ENCODE peak calls at places on chromosomes 4 and X, in nine cellular contexts. N is neuronal stem cell, R is K562, V is PC-3, D is H9, M is mesendoderm, W is fibroblast of lung, Y is neural progenitor cell, X is mesenchymal stem cell. C is an unnamed sample.

GRCh38 chr4:128978985-128979384 is 114.4 kb downstream of the SCLT1 start:
- DNase-seq in M (no peak), W (no peak), D (no peak), R (no peak), V (no peak), X (no peak), Y (no peak), N (no peak), C (no peak)

GRCh38 chr4:128688846-128689467 is 120.5 kb upstream of the JADE1 start:
- DNase-seq in D (no peak), Y (no peak), N (no peak), V (no peak), M (no peak), R (peak), X (no peak), W (no peak), C (no peak)

GRCh38 chr4:168221298-168221697 is 97.3 kb downstream of the DDX60 start:
- DNase-seq in Y (no peak), V (peak), W (peak), X (peak), N (no peak), D (no peak), R (no peak), M (no peak), C (peak)

GRCh38 chr4:110088670-110089069 is 109.7 kb downstream of the ELOVL6 start:
- DNase-seq in R (no peak), M (peak), N (no peak), X (peak), D (no peak), Y (no peak), W (peak), V (peak), C (peak)

GRCh38 chrX:124938715-124939114 is 381.0 kb upstream of the TEX13C start:
- DNase-seq in N (no peak), V (no peak), W (no peak), M (no peak), R (no peak), D (no peak), X (no peak), Y (no peak), C (no peak)

GRCh38 chrX:43958529-43958928 is 14.7 kb downstream of the NDP start:
- DNase-seq in X (peak), V (peak), R (peak), M (peak), N (peak), D (peak), W (peak), Y (peak), C (peak)

GRCh38 chr4:113677333-113677732 is 84.2 kb downstream of the CAMK2D start:
- DNase-seq in Y (no peak), M (no peak), V (no peak), X (no peak), D (no peak), W (no peak), R (no peak), N (no peak), C (no peak)

GRCh38 chr4:153257151-153257620 is 52.9 kb downstream of the TRIM2 start:
- DNase-seq in V (no peak), W (peak), M (peak), X (peak), D (peak), N (peak), Y (peak), R (no peak), C (no peak)

GRCh38 chr4:109444182-109444844 is 10.7 kb downstream of the SEC24B start:
- DNase-seq in V (no peak), D (no peak), X (no peak), Y (no peak), N (no peak), M (no peak), R (no peak), W (no peak), C (no peak)

GRCh38 chr4:163748474-163748873 is 254.0 kb downstream of the TMA16 start:
- DNase-seq in N (no peak), D (no peak), M (no peak), X (peak), Y (no peak), W (peak), R (no peak), V (peak), C (peak)

GRCh38 chr4:118989098-118990080 is 100.7 kb downstream of the SYNPO2 start:
- DNase-seq in X (peak), N (no peak), R (no peak), M (no peak), W (peak), Y (no peak), D (no peak), V (peak), C (peak)

GRCh38 chr4:146368209-146368608 is 153.5 kb downstream of the SLC10A7 start:
- DNase-seq in N (no peak), W (peak), Y (no peak), X (no peak), D (no peak), V (no peak), M (no peak), R (no peak), C (no peak)

GRCh38 chr4:46123872-46124755 is at the start of gene GABRG1:
- DNase-seq in N (peak), V (no peak), W (no peak), R (no peak), Y (peak), D (peak), X (no peak), M (peak), C (no peak)

GRCh38 chr4:41359069-41359769 is 102.5 kb downstream of the UCHL1 start:
- DNase-seq in W (no peak), M (peak), N (no peak), V (no peak), X (no peak), Y (peak), R (no peak), D (peak), C (no peak)

GRCh38 chrX:56728321-56728720 is 722 bp upstream of the NBDY start:
- DNase-seq in X (no peak), N (no peak), D (no peak), W (peak), V (peak), M (no peak), Y (no peak), R (no peak), C (no peak)

GRCh38 chr4:79442422-79442821 is 34.4 kb upstream of the GK2 start:
- DNase-seq in D (no peak), Y (no peak), M (no peak), W (peak), R (no peak), N (no peak), V (peak), X (peak), C (no peak)

GRCh38 chr4:172096771-172097170 is 283.6 kb downstream of the GALNTL6 start:
- DNase-seq in Y (no peak), N (no peak), R (no peak), V (no peak), W (no peak), M (no peak), D (no peak), X (no peak), C (no peak)

GRCh38 chr4:103018391-103019318 is 850 bp downstream of the SLC9B1 start:
- DNase-seq in V (no peak), X (no peak), D (no peak), M (peak), W (peak), Y (no peak), R (peak), N (peak), C (no peak)

GRCh38 chr4:89539374-89539773 is 231.8 kb upstream of the GPRIN3 start:
- DNase-seq in X (peak), W (peak), Y (no peak), R (no peak), M (peak), V (peak), D (no peak), N (no peak), C (no peak)

GRCh38 chrX:43140546-43140945 is 362.6 kb upstream of the PPP1R2C start:
- DNase-seq in N (no peak), Y (no peak), M (no peak), V (peak), D (no peak), R (no peak), W (no peak), X (no peak), C (peak)

GRCh38 chr4:23819041-23819511 is 70.8 kb downstream of the PPARGC1A start:
- DNase-seq in X (peak), R (no peak), M (peak), W (peak), N (no peak), D (no peak), V (no peak), Y (no peak), C (no peak)

GRCh38 chr4:10457255-10457801 is at the start of gene ZNF518B:
- DNase-seq in R (peak), Y (peak), D (peak), X (peak), N (peak), W (peak), V (peak), M (peak), C (peak)

GRCh38 chr4:171812377-171813194 is 618 bp upstream of the GALNTL6 start:
- DNase-seq in W (no peak), V (no peak), D (peak), X (peak), N (peak), Y (peak), M (peak), R (no peak), C (peak)

GRCh38 chrX:129193357-129193756 is 329.9 kb downstream of the SMARCA1 start:
- DNase-seq in M (no peak), V (peak), W (no peak), R (no peak), D (no peak), N (no peak), Y (no peak), X (no peak), C (no peak)

GRCh38 chr4:48334900-48335384 is 6.4 kb upstream of the SLAIN2 start:
- DNase-seq in X (no peak), R (peak), M (no peak), N (no peak), Y (no peak), W (peak), D (no peak), V (peak), C (no peak)

GRCh38 chrX:16869393-16870094 is 618 bp downstream of the RBBP7 start:
- DNase-seq in R (peak), X (peak), M (peak), V (peak), Y (peak), N (peak), W (no peak), D (peak), C (peak)

GRCh38 chr4:68865760-68866159 is 50.0 kb downstream of the UGT2B10 start:
- DNase-seq in N (no peak), W (no peak), Y (no peak), X (no peak), R (no peak), V (no peak), D (no peak), M (peak), C (no peak)

GRCh38 chrX:2710041-2710471 is 19.0 kb downstream of the CD99 start:
- DNase-seq in Y (no peak), D (no peak), R (no peak), N (no peak), W (peak), M (peak), X (peak), V (peak), C (peak)

GRCh38 chr4:184688447-184688846 is 38.9 kb downstream of the PRIMPOL start:
- DNase-seq in X (peak), D (peak), W (peak), R (no peak), Y (no peak), V (peak), M (peak), N (no peak), C (peak)

GRCh38 chr4:122412547-122412946 is 33.7 kb downstream of the ADAD1 start:
- DNase-seq in D (no peak), X (peak), V (peak), Y (no peak), M (no peak), N (no peak), W (peak), R (peak), C (no peak)

GRCh38 chrX:55149242-55149641 is 60.4 kb downstream of the PAGE2 start:
- DNase-seq in M (no peak), R (no peak), N (no peak), D (no peak), X (no peak), Y (no peak), W (no peak), V (no peak), C (no peak)

GRCh38 chr4:155529761-155530160 is 136.9 kb upstream of the GUCY1A1 start:
- DNase-seq in N (no peak), R (no peak), M (no peak), V (peak), W (no peak), Y (no peak), D (no peak), X (no peak), C (no peak)

GRCh38 chrX:128106630-128107029 is 54.4 kb upstream of the ACTRT1 start:
- DNase-seq in Y (peak), V (peak), N (peak), M (peak), D (peak), X (peak), W (no peak), R (no peak), C (no peak)

GRCh38 chrX:13495232-13495631 is 74.2 kb upstream of the EGFL6 start:
- DNase-seq in W (no peak), M (no peak), D (no peak), X (no peak), R (no peak), N (no peak), V (no peak), Y (no peak), C (no peak)

DNA sequence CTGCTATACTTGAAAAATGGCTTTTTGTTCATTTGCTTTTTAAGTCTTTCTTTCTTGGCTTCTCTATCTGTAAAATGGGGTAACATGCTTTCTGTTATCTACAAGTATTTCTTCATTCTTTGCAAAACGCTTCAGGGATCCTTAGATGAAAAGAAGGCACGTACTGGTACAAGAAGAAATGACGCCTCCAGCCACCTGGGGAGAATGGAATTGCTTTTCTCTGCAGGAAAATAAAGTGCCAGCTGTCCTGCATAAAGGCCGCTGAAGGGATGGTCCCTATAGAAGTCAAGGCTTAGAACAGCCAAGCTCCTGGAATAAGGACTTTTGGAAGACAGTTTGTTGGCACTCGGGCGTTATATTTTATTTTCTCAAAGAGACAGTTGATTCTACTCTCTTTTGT is 210.8 kb upstream of the RASGEF1B start:
- DNase-seq in V (no peak), X (no peak), D (no peak), W (no peak), M (peak), N (no peak), R (no peak), Y (peak), C (no peak)
- H3K9ac ChIP-seq in V (no peak), X (no peak), D (no peak), W (no peak), M (no peak), N (no peak), R (no peak), Y (no peak), C (no peak)

GRCh38 chr4:13928214-13928613 is 300.7 kb upstream of the BOD1L1 start:
- DNase-seq in X (no peak), N (no peak), M (no peak), V (no peak), Y (no peak), W (no peak), D (no peak), R (no peak), C (no peak)

GRCh38 chr4:13933163-13933562 is 305.6 kb upstream of the BOD1L1 start:
- DNase-seq in D (no peak), R (no peak), Y (no peak), W (peak), M (no peak), V (no peak), X (peak), N (no peak), C (peak)

DNA sequence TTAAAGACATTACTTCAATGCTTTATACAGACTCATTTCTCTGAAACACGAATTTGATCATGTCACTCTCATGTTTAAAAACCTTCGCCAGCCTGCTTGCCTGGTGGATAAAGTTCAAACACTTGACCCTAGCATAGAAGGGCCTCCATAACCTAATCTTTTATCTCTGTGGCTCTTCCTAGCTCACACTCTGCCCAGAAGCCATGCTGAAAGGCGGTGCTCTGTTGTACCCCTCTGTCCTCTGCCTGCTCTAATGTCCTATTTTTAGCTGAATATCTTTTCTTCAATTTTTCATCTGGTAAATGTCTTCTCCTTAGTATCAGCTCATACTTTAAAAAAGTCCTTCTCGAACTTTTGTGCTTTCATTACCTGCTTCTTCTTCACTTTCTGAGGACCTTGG is 302.6 kb upstream of the BOD1L1 start:
- DNase-seq in M (no peak), R (no peak), D (no peak), W (no peak), Y (no peak), N (no peak), V (no peak), X (no peak), C (no peak)
- H3K27ac ChIP-seq in M (no peak), R (no peak), D (no peak), W (no peak), Y (no peak), N (no peak), V (no peak), X (no peak), C (no peak)

GRCh38 chr4:5710065-5710961 is 688 bp upstream of the EVC start:
- DNase-seq in D (no peak), Y (peak), W (peak), R (no peak), X (peak), N (peak), M (peak), V (peak), C (peak)
- H3K9ac ChIP-seq in D (no peak), Y (no peak), W (peak), R (no peak), X (peak), N (no peak), M (peak), V (peak), C (peak)

DNA sequence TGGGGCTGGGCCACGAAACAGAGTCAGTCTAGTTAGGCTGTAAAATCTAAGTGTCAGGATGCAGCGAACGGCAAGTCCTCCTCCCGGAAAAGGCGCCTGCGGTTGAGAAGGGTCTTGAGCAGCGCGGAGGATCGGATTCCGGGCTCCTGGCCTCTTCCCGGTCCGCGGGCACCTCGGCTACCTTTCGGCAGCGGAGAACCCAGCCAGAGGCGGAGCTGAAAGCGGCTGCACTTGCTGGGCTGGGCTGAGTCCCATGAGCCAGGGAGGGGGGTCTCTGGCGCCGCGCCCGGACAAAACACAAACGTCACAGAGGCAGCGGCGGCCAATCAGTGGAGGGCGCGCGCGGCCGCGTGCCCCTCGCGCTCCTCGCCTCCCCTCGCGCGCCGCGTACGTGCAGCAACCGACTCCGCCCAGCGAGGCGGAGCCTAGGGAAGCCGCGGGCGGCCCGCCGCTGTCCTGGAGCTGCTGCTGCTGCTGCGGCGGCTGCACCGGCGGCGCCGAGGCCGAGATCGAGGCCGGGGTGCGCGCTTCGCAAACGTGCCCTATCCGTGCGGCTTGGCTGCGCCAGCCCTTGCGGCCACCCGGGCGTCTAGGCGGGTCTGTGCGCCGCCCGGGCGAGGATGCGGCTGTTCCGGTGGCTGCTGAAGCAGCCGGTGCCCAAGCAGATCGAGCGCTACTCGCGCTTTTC is at the start of gene PDK3:
- DNase-seq in V (peak), D (peak), R (peak), X (peak), N (peak), W (peak), Y (peak), M (peak), C (peak)
- H3K27ac ChIP-seq in V (no peak), D (peak), R (no peak), X (peak), N (no peak), W (no peak), Y (peak), M (no peak), C (peak)

GRCh38 chr4:158159054-158159717 is 13.6 kb downstream of the GASK1B start:
- DNase-seq in X (peak), V (peak), N (no peak), R (no peak), M (no peak), W (peak), Y (no peak), D (no peak), C (peak)
- H3K9ac ChIP-seq in X (peak), V (no peak), N (no peak), R (no peak), M (no peak), W (no peak), Y (no peak), D (no peak), C (peak)

GRCh38 chr4:123602007-123602406 is 205.4 kb downstream of the SPRY1 start:
- DNase-seq in M (no peak), N (no peak), Y (no peak), V (no peak), X (no peak), W (no peak), R (no peak), D (no peak), C (no peak)

GRCh38 chr4:123600921-123601904 is 204.6 kb downstream of the SPRY1 start:
- DNase-seq in X (no peak), W (no peak), M (no peak), D (no peak), Y (no peak), R (no peak), V (no peak), N (no peak), C (no peak)

GRCh38 chr4:123600426-123600825 is 203.8 kb downstream of the SPRY1 start:
- DNase-seq in Y (peak), N (no peak), V (no peak), X (no peak), W (no peak), M (peak), D (no peak), R (no peak), C (no peak)

GRCh38 chr4:123599061-123599919 is 202.7 kb downstream of the SPRY1 start:
- DNase-seq in R (no peak), N (no peak), W (peak), Y (no peak), X (peak), D (no peak), V (peak), M (no peak), C (peak)

DNA sequence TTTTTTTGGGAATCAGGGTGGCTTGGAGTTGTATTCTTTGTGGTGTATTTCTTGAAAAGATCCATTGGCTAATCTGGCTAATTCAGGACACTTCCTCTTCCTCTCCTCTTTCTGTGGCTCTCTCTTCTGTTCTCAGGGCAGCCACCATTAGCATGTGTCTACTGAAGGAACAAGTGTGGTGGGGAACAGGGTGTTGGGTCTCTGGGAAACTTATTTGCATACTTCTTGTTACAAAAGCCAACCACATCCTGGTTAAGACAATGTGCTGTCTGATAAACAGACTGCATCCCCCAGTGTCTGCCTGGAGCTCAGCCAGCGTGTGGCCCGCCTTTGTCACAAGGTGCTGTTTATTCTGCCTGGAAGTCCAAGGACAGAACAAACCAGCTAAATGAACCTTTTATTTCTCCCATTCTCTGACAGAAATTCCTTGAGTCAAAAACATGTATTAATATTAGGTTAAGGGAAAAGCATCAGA is 203.4 kb downstream of the SPRY1 start:
- DNase-seq in V (no peak), Y (peak), X (peak), M (peak), W (peak), D (peak), R (peak), N (peak), C (no peak)
- H3K27ac ChIP-seq in V (no peak), Y (no peak), X (peak), M (no peak), W (no peak), D (no peak), R (peak), N (no peak), C (no peak)